ENCODE peak calls at places on chromosome 21, in eight cellular contexts. F, A, O, L, I, Q, Y and C are unnamed samples.

GRCh38 chr21:28387220-28387619 is 605.5 kb downstream of the LTN1 start:
- DNase-seq in F (no peak), A (no peak), O (no peak), L (no peak), I (no peak), Q (no peak), Y (no peak), C (no peak)

GRCh38 chr21:44532712-44533111 is 7.3 kb downstream of the KRTAP10-1 start:
- DNase-seq in F (no peak), A (no peak), O (peak; percentile 17), L (no peak), I (no peak), Q (no peak), Y (no peak), C (no peak)

GRCh38 chr21:14995695-14996490 is 68.9 kb downstream of the NRIP1 start:
- DNase-seq in F (no peak), A (peak; percentile 57), O (no peak), L (no peak), I (no peak), Q (peak; percentile 40), Y (no peak), C (no peak)

GRCh38 chr21:17725339-17725738 is 93.8 kb downstream of the C21orf91 start:
- DNase-seq in F (no peak), A (no peak), O (no peak), L (no peak), I (no peak), Q (no peak), Y (no peak), C (no peak)

GRCh38 chr21:20729376-20729775 is 268.8 kb upstream of the NCAM2 start:
- DNase-seq in F (no peak), A (peak; percentile 34), O (no peak), L (no peak), I (no peak), Q (no peak), Y (no peak), C (no peak)

GRCh38 chr21:25895565-25896205 is 160.9 kb downstream of the GABPA start:
- DNase-seq in F (no peak), A (peak; percentile 36), O (no peak), L (no peak), I (no peak), Q (no peak), Y (peak; percentile 55), C (no peak)

GRCh38 chr21:26597981-26598380 is 24.9 kb upstream of the CYYR1 start:
- DNase-seq in F (no peak), A (no peak), O (no peak), L (no peak), I (no peak), Q (no peak), Y (no peak), C (no peak)

GRCh38 chr21:38311765-38312164 is 55.0 kb downstream of the KCNJ15 start:
- DNase-seq in F (no peak), A (no peak), O (no peak), L (no peak), I (no peak), Q (no peak), Y (no peak), C (no peak)

GRCh38 chr21:37927711-37928110 is 11.5 kb upstream of the KCNJ6 start:
- DNase-seq in F (no peak), A (no peak), O (no peak), L (no peak), I (no peak), Q (no peak), Y (no peak), C (no peak)

GRCh38 chr21:27564684-27565280 is 597.9 kb upstream of the ADAMTS5 start:
- DNase-seq in F (no peak), A (peak; percentile 68), O (no peak), L (no peak), I (peak; percentile 29), Q (peak; percentile 40), Y (peak; percentile 60), C (no peak)

GRCh38 chr21:44532165-44532564 is 7.8 kb downstream of the KRTAP10-1 start:
- DNase-seq in F (no peak), A (no peak), O (no peak), L (no peak), I (no peak), Q (peak; percentile 11), Y (no peak), C (no peak)

GRCh38 chr21:45004481-45005263 is 64.8 kb downstream of the SLX9 start:
- DNase-seq in F (peak; percentile 27), A (no peak), O (peak; percentile 25), L (no peak), I (no peak), Q (no peak), Y (no peak), C (no peak)

GRCh38 chr21:25171438-25171837 is 435.8 kb downstream of the MRPL39 start:
- DNase-seq in F (no peak), A (peak; percentile 75), O (no peak), L (no peak), I (no peak), Q (no peak), Y (no peak), C (no peak)

GRCh38 chr21:20570824-20571232 is 427.4 kb upstream of the NCAM2 start:
- DNase-seq in F (no peak), A (no peak), O (no peak), L (no peak), I (peak; percentile 5), Q (no peak), Y (no peak), C (no peak)

GRCh38 chr21:27678511-27678910 is 711.6 kb upstream of the ADAMTS5 start:
- DNase-seq in F (no peak), A (no peak), O (no peak), L (no peak), I (no peak), Q (no peak), Y (no peak), C (no peak)

GRCh38 chr21:39452207-39452964 is 616 bp downstream of the SH3BGR start:
- DNase-seq in F (no peak), A (peak; percentile 15), O (no peak), L (no peak), I (no peak), Q (no peak), Y (peak; percentile 26), C (no peak)

GRCh38 chr21:40631201-40631600 is 215.8 kb downstream of the DSCAM start:
- DNase-seq in F (no peak), A (peak; percentile 44), O (no peak), L (no peak), I (no peak), Q (no peak), Y (no peak), C (no peak)

GRCh38 chr21:31880816-31881215 is 8.0 kb downstream of the HUNK start:
- DNase-seq in F (no peak), A (no peak), O (no peak), L (no peak), I (no peak), Q (no peak), Y (no peak), C (no peak)

GRCh38 chr21:18722193-18722592 is 318.6 kb upstream of the TMPRSS15 start:
- DNase-seq in F (no peak), A (no peak), O (no peak), L (no peak), I (no peak), Q (no peak), Y (no peak), C (no peak)

GRCh38 chr21:18725653-18726052 is 322.1 kb upstream of the TMPRSS15 start:
- DNase-seq in F (no peak), A (no peak), O (no peak), L (no peak), I (peak; percentile 15), Q (no peak), Y (no peak), C (no peak)
- TF ChIP-seq CTCF in F (no peak), A (peak; percentile 12), O (no peak), L (no peak), I (peak; percentile 51), Q (no peak), Y (no peak), C (no peak)

GRCh38 chr21:42850463-42850862 is 28.9 kb downstream of the WDR4 start:
- DNase-seq in F (no peak), A (no peak), O (no peak), L (no peak), I (no peak), Q (no peak), Y (no peak), C (no peak)
- TF ChIP-seq CTCF in F (no peak), A (no peak), O (no peak), L (no peak), I (no peak), Q (no peak), Y (no peak), C (no peak)

GRCh38 chr21:33155457-33155856 is 74.3 kb upstream of the IFNAR2 start:
- DNase-seq in F (no peak), A (no peak), O (no peak), L (no peak), I (no peak), Q (no peak), Y (no peak), C (no peak)

GRCh38 chr21:33155005-33155404 is 74.7 kb upstream of the IFNAR2 start:
- DNase-seq in F (no peak), A (no peak), O (no peak), L (no peak), I (no peak), Q (no peak), Y (no peak), C (no peak)

GRCh38 chr21:33157303-33157702 is 72.4 kb upstream of the IFNAR2 start:
- DNase-seq in F (no peak), A (peak; percentile 2), O (no peak), L (no peak), I (no peak), Q (no peak), Y (no peak), C (no peak)

GRCh38 chr21:33162436-33162921 is 67.3 kb upstream of the IFNAR2 start:
- DNase-seq in F (no peak), A (no peak), O (no peak), L (no peak), I (no peak), Q (no peak), Y (no peak), C (no peak)

DNA sequence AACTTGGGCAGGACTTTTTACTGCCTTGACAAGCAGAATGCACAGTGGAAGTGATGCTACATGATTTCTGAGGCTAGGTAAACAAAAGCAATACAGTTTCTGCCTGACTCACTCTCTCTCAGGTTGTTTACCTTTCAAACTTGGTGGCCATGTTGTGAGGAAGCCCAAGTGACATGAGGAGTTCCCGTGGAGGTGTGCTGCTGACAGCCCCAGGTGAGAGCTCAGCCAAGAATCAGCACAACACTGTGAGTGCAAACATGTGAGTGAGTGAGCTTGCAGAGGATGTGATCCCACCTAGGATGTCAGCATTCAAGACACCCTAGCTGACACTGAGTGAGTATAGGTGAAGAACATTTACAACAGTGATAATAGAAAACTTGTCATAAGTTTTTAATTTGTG is 71.1 kb upstream of the IFNAR2 start:
- DNase-seq in F (no peak), A (no peak), O (no peak), L (no peak), I (no peak), Q (no peak), Y (no peak), C (no peak)
- TF ChIP-seq CTCF in F (no peak), A (no peak), O (no peak), L (no peak), I (no peak), Q (no peak), Y (no peak), C (no peak)

GRCh38 chr21:46210378-46211136 is 18.0 kb downstream of the LSS start:
- DNase-seq in F (peak; percentile 28), A (no peak), O (peak; percentile 25), L (no peak), I (no peak), Q (peak; percentile 7), Y (no peak), C (no peak)
- TF ChIP-seq CTCF in F (no peak), A (no peak), O (no peak), L (no peak), I (no peak), Q (no peak), Y (peak; percentile 10), C (no peak)